ENCODE peak calls at places on chromosomes 13 and 19, in five cellular contexts. P is GM23338, B is right lobe of liver, O is suprapubic skin, W is astrocyte. Y is an unnamed sample.

GRCh38 chr13:59677966-59678814 is 485.5 kb downstream of the DIAPH3 start:
- DNase-seq in P (peak), O (no peak), B (no peak), W (peak), Y (peak)

GRCh38 chr19:53823380-53824120 is 564 bp downstream of the NLRP12 start:
- DNase-seq in B (no peak), P (no peak), W (no peak), O (no peak), Y (no peak)

GRCh38 chr19:50639121-50640112 is at the start of gene SYT3:
- DNase-seq in O (no peak), P (peak), B (no peak), W (no peak), Y (peak)

GRCh38 chr13:51856027-51856736 is 5.6 kb upstream of the CCDC70 start:
- DNase-seq in B (no peak), O (no peak), W (no peak), P (no peak), Y (no peak)

GRCh38 chr13:98482476-98483444 is 94.1 kb downstream of the STK24 start:
- DNase-seq in O (no peak), W (peak), B (peak), P (peak), Y (peak)

GRCh38 chr19:1221141-1221903 is 15.7 kb downstream of the STK11 start:
- DNase-seq in P (no peak), O (no peak), B (peak), W (no peak), Y (peak)

GRCh38 chr13:97119899-97120745 is 102.0 kb upstream of the MBNL2 start:
- DNase-seq in B (no peak), O (no peak), P (no peak), W (peak), Y (peak)

GRCh38 chr19:1122021-1122971 is 18.5 kb downstream of the GPX4 start:
- DNase-seq in O (no peak), P (no peak), B (peak), W (no peak), Y (no peak)

GRCh38 chr13:67369895-67370660 is 139.9 kb upstream of the PCDH9 start:
- DNase-seq in W (peak), O (no peak), B (no peak), P (no peak), Y (peak)

GRCh38 chr19:54412877-54413276 is 2.4 kb upstream of the TTYH1 start:
- DNase-seq in W (no peak), P (no peak), O (no peak), B (no peak), Y (no peak)

GRCh38 chr13:43953370-43953769 is 73.7 kb downstream of the LACC1 start:
- DNase-seq in B (no peak), O (no peak), W (no peak), P (no peak), Y (no peak)

GRCh38 chr13:96141032-96141431 is 51.1 kb downstream of the HS6ST3 start:
- DNase-seq in B (no peak), P (peak), O (no peak), W (peak), Y (peak)

GRCh38 chr19:36142046-36142445 is 2.2 kb downstream of the CAPNS1 start:
- DNase-seq in W (no peak), O (no peak), B (no peak), P (no peak), Y (no peak)

GRCh38 chr19:9406798-9407352 is 28.5 kb downstream of the ZNF266 start:
- DNase-seq in B (peak), O (no peak), W (peak), P (peak), Y (peak)

GRCh38 chr13:60384911-60385310 is 12.1 kb upstream of the TDRD3 start:
- DNase-seq in O (no peak), P (no peak), W (no peak), B (no peak), Y (no peak)

GRCh38 chr13:59409651-59410200 is 754.0 kb downstream of the DIAPH3 start:
- DNase-seq in W (peak), O (no peak), B (no peak), P (peak), Y (no peak)

GRCh38 chr19:2180114-2180513 is 16.4 kb downstream of the DOT1L start:
- DNase-seq in B (no peak), P (no peak), O (no peak), W (no peak), Y (no peak)

GRCh38 chr19:7894612-7895309 is 6.5 kb downstream of the LRRC8E start:
- DNase-seq in B (no peak), O (no peak), P (peak), W (no peak), Y (no peak)

GRCh38 chr19:40466219-40467006 is at the start of gene SPTBN4:
- DNase-seq in W (no peak), O (peak), B (peak), P (no peak), Y (no peak)

GRCh38 chr19:50710094-50710493 is 9.5 kb downstream of the SHANK1 start:
- DNase-seq in B (no peak), W (no peak), P (no peak), O (no peak), Y (no peak)

GRCh38 chr13:44128522-44128921 is 245.1 kb upstream of the SERP2 start:
- DNase-seq in W (peak), P (no peak), O (no peak), B (no peak), Y (peak)

GRCh38 chr19:28710278-28710677 is 502.7 kb downstream of the UQCRFS1 start:
- DNase-seq in W (peak), B (no peak), P (peak), O (no peak), Y (peak)

GRCh38 chr19:54133312-54133956 is 4.1 kb upstream of the CNOT3 start:
- DNase-seq in W (peak), O (no peak), P (peak), B (no peak), Y (peak)

GRCh38 chr19:1469936-1470863 is 8.8 kb downstream of the C19orf25 start:
- DNase-seq in P (peak), O (no peak), W (no peak), B (peak), Y (no peak)

GRCh38 chr19:2342656-2343288 is 14.3 kb downstream of the SPPL2B start:
- DNase-seq in P (no peak), B (peak), O (no peak), W (no peak), Y (no peak)

GRCh38 chr19:53982611-53983010 is 8.8 kb upstream of the CACNG6 start:
- DNase-seq in P (peak), O (no peak), B (peak), W (no peak), Y (no peak)

GRCh38 chr19:46863818-46864629 is 3.2 kb downstream of the ARHGAP35 start:
- DNase-seq in B (no peak), P (peak), O (peak), W (peak), Y (peak)

GRCh38 chr19:3868770-3869456 is at the start of gene ZFR2:
- DNase-seq in B (no peak), O (no peak), P (peak), W (no peak), Y (no peak)

GRCh38 chr13:110359840-110360301 is 52.8 kb downstream of the COL4A2 start:
- DNase-seq in B (no peak), W (peak), P (no peak), O (no peak), Y (no peak)

GRCh38 chr13:107144432-107144831 is 576.5 kb upstream of the ARGLU1 start:
- DNase-seq in P (peak), O (no peak), B (no peak), W (peak), Y (peak)

GRCh38 chr13:75685239-75685697 is 49.1 kb downstream of the LMO7 start:
- DNase-seq in B (no peak), W (peak), O (no peak), P (peak), Y (peak)

GRCh38 chr13:98071316-98071715 is 71.6 kb upstream of the FARP1 start:
- DNase-seq in B (no peak), W (no peak), P (no peak), O (no peak), Y (no peak)

GRCh38 chr19:3336680-3337523 is 29.5 kb upstream of the NFIC start:
- DNase-seq in P (no peak), B (peak), W (no peak), O (peak), Y (peak)

GRCh38 chr13:51832471-51833152 is 12.4 kb downstream of the TMEM272 start:
- DNase-seq in W (no peak), O (no peak), B (no peak), P (peak), Y (peak)

GRCh38 chr13:50125306-50125555 is 110.0 kb downstream of the KCNRG start:
- DNase-seq in W (no peak), P (no peak), O (no peak), B (no peak), Y (no peak)

GRCh38 chr13:53010374-53011105 is 18.1 kb upstream of the OLFM4 start:
- DNase-seq in W (no peak), O (no peak), B (no peak), P (no peak), Y (no peak)

GRCh38 chr19:2475702-2476450 is at the start of gene GADD45B:
- DNase-seq in B (peak), W (peak), P (peak), O (peak), Y (peak)

GRCh38 chr19:9362905-9363304 is at the start of gene ZNF177:
- DNase-seq in B (no peak), O (no peak), P (peak), W (peak), Y (no peak)

GRCh38 chr13:75704942-75705320 is 68.8 kb downstream of the LMO7 start:
- DNase-seq in W (no peak), O (no peak), P (peak), B (peak), Y (peak)

DNA sequence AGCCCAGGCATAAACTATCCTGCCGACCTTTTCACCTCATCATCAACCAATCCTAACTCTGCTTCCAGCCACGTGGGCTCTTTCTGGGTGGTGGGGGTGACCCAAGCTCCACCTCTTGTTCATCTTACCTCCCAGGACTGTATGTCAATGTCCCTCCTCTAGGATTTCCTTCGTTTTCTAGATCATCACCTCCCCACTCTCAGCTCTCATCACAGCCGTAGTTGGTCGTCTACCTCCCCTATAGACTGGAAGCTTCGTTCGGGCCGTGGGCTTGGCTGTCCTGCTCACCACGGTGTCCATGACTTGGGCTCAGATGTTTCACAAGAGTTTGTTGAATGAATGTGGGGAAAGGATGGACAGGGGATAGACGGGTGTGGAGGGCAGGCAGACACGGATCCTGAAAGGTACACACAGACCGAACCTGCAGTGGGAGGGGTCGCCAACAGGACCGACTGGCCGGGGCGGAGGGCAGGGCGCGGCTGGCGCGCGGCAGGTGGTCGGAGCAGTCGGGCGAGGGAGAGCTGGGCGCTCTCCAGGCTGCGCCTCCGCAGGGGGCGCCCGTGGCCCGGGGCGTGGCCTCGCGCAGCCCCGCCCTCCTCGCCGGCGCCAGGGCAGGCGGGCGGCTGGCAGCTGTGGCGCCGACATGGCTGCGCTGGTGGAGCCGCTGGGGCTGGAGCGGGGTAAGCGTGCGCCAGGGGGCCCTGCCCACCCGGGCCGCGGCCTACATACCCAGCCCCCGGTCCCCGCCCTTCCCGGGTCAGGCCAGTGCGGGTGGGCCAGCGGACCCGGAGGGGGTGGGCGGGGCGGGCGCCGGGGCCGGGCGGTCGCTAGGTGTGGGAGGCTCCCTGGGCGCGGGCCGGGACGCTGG is at the start of gene LIN7B:
- DNase-seq in O (no peak), B (peak), W (peak), P (peak), Y (peak)
- TF ChIP-seq CTCF in O (peak), B (peak), W (no peak), P (peak), Y (no peak)

DNA sequence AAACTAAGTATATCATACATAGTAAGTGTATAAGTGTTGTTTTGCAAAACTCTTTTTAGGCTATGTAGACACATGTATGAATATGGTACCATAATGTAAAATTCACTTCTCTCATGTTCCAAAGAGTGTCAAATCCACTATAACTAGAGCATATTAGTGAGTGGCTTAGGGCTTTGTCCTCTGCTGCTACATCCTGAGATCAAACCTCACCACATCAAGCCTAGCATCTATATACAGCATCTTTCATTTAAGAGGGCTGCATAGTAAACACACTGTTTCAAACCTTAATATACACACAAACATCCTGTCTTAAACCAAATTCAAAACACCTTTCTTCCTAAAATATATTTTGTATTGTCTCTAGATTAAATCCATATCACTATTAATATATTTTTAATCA is 38.6 kb downstream of the ELF1 start:
- DNase-seq in P (no peak), O (no peak), B (no peak), W (no peak), Y (no peak)
- H3K4me3 ChIP-seq in P (no peak), O (peak), B (peak), W (no peak), Y (no peak)

DNA sequence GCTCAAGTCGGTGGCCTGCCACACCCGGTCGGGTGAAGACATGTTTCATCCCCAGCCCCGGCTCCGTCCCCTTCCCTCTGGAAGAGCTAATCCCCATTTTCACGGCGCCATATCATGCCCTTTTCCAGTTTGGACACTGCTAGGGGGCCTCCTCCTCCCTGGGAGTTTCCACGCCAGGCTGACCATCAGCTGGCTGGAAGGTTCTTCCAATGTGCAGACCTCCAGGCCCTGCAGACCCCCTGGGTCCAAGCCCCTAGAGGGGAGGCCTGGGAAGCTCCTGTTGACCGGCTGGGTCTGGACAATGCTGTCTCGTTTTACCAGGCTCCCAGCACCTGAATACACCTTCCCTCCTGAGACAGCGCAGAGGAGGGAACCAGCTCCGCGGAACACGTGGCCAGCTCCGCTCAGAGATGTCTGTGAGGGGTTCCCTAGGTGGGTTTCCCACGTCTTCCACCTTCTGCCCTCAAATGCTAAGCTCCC is 44.7 kb upstream of the RANBP3 start:
- DNase-seq in W (no peak), O (no peak), B (no peak), P (no peak), Y (no peak)
- TF ChIP-seq CTCF in W (no peak), O (no peak), B (no peak), P (no peak), Y (no peak)

GRCh38 chr13:27043013-27043412 is 128.6 kb downstream of the USP12 start:
- DNase-seq in B (no peak), W (peak), P (peak), O (no peak), Y (peak)

GRCh38 chr13:27039171-27039701 is 132.4 kb downstream of the USP12 start:
- DNase-seq in W (no peak), B (no peak), O (peak), P (no peak), Y (no peak)

GRCh38 chr13:27038323-27038722 is 133.3 kb downstream of the USP12 start:
- DNase-seq in W (peak), P (no peak), O (no peak), B (no peak), Y (peak)

GRCh38 chr13:27041341-27041740 is 130.3 kb downstream of the USP12 start:
- DNase-seq in O (no peak), W (no peak), P (no peak), B (no peak), Y (no peak)

DNA sequence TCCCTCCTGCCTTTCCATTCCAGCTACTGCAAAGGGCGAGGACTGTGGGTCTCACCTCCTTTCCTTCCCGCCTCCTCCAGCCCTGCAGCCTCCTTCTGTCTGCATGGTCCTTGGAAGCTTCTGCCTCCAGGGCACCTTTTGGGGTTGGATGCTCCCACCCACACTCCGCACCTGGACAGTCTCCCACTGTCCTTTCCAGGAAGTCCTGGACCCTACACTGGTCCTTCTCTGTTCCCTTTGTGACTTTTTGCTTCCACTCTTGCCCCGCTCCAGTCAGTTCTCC is 130.8 kb downstream of the USP12 start:
- DNase-seq in O (no peak), B (no peak), W (no peak), P (no peak), Y (no peak)
- H3K4me3 ChIP-seq in O (no peak), B (no peak), W (no peak), P (no peak), Y (no peak)

GRCh38 chr19:17296278-17296677 is 6.9 kb downstream of the ABHD8 start:
- DNase-seq in P (no peak), O (no peak), W (peak), B (no peak), Y (peak)
- TF ChIP-seq CTCF in P (peak), O (no peak), W (no peak), B (no peak), Y (no peak)

DNA sequence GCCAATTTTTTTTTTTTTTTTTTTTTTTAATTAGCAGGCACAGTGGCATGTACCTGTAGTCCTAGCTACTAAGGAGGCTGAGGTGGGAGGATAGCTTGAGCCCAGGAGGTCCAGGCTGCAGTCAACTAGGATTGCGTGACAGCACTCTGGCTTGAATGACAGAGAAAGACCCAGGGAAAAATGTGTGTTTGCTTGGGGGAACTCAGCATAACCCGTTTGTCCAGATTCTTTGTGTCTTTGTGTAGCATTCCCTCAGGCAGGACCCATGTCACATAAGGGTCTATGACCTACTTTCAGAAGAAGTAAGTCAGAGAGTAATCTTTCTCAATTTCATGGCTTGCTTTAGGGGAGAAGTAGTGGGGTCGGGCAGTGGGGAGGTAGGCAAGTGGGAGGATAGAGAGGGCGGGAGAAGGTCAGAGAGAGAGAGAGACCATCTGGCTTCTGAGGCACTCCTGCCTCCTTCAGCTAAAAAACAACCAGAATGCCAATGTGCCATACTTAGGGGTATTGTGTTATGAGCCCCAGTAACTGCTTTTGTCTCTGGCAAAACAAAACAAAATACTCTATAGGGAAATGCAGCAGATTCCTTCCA is 11.9 kb upstream of the PSPC1 start:
- DNase-seq in P (peak), O (no peak), W (no peak), B (no peak), Y (no peak)
- H3K4me3 ChIP-seq in P (no peak), O (no peak), W (no peak), B (no peak), Y (no peak)

GRCh38 chr19:58406818-58407657 is 1.4 kb upstream of the ZNF584 start:
- DNase-seq in O (no peak), B (no peak), W (no peak), P (peak), Y (peak)
- TF ChIP-seq CTCF in O (no peak), B (no peak), W (peak), P (peak), Y (peak)

Y was measured in fibroblast of mammary gland.